ENCODE peak calls at places on chromosomes 12 and 14, in nine cellular contexts. One of them, this sample, is unnamed.

GRCh38 chr12:108004368-108004767 is 124.7 kb upstream of the WSCD2 start:
- DNase-seq in HTR-8/SVneo: peak; percentile 3
- DNase-seq in stimulated activated CD8-positive, alpha-beta memory T cell treated with anti-CD3 and anti-CD28 coated beads, Interleukin-12 subunit alpha, Interleukin-12 subunit beta, amount 100 ng/mL, for 1 hour: no peak
- DNase-seq in ELR: peak; percentile 9
- DNase-seq in NCI-H345: no peak
- DNase-seq in dorsolateral prefrontal cortex: no peak
- DNase-seq in AG04449: no peak
- DNase-seq in B cell: no peak
- DNase-seq in head of caudate nucleus: no peak
- DNase-seq in this sample: no peak

GRCh38 chr12:3896851-3897351 is 23.7 kb upstream of the PARP11 start:
- DNase-seq in HTR-8/SVneo: no peak
- DNase-seq in stimulated activated CD8-positive, alpha-beta memory T cell treated with anti-CD3 and anti-CD28 coated beads, Interleukin-12 subunit alpha, Interleukin-12 subunit beta, amount 100 ng/mL, for 1 hour: no peak
- DNase-seq in ELR: no peak
- DNase-seq in NCI-H345: no peak
- DNase-seq in dorsolateral prefrontal cortex: no peak
- DNase-seq in AG04449: no peak
- DNase-seq in B cell: no peak
- DNase-seq in head of caudate nucleus: no peak
- DNase-seq in this sample: peak; percentile 8

GRCh38 chr14:36344211-36344610 is 23.8 kb upstream of the MBIP start:
- DNase-seq in HTR-8/SVneo: no peak
- DNase-seq in stimulated activated CD8-positive, alpha-beta memory T cell treated with anti-CD3 and anti-CD28 coated beads, Interleukin-12 subunit alpha, Interleukin-12 subunit beta, amount 100 ng/mL, for 1 hour: no peak
- DNase-seq in ELR: no peak
- DNase-seq in NCI-H345: no peak
- DNase-seq in dorsolateral prefrontal cortex: no peak
- DNase-seq in AG04449: no peak
- DNase-seq in B cell: no peak
- DNase-seq in head of caudate nucleus: no peak
- DNase-seq in this sample: no peak

GRCh38 chr12:24045816-24046257 is 96.4 kb upstream of the SOX5 start:
- DNase-seq in HTR-8/SVneo: no peak
- DNase-seq in stimulated activated CD8-positive, alpha-beta memory T cell treated with anti-CD3 and anti-CD28 coated beads, Interleukin-12 subunit alpha, Interleukin-12 subunit beta, amount 100 ng/mL, for 1 hour: no peak
- DNase-seq in ELR: peak; percentile 55
- DNase-seq in NCI-H345: no peak
- DNase-seq in dorsolateral prefrontal cortex: no peak
- DNase-seq in AG04449: no peak
- DNase-seq in B cell: no peak
- DNase-seq in head of caudate nucleus: no peak
- DNase-seq in this sample: no peak

GRCh38 chr14:77804592-77804991 is 4.7 kb downstream of the ADCK1 start:
- DNase-seq in HTR-8/SVneo: no peak
- DNase-seq in stimulated activated CD8-positive, alpha-beta memory T cell treated with anti-CD3 and anti-CD28 coated beads, Interleukin-12 subunit alpha, Interleukin-12 subunit beta, amount 100 ng/mL, for 1 hour: no peak
- DNase-seq in ELR: peak; percentile 48
- DNase-seq in NCI-H345: no peak
- DNase-seq in dorsolateral prefrontal cortex: no peak
- DNase-seq in AG04449: no peak
- DNase-seq in B cell: no peak
- DNase-seq in head of caudate nucleus: no peak
- DNase-seq in this sample: no peak

GRCh38 chr12:98591209-98591608 is 2.3 kb upstream of the SLC25A3 start:
- DNase-seq in HTR-8/SVneo: no peak
- DNase-seq in stimulated activated CD8-positive, alpha-beta memory T cell treated with anti-CD3 and anti-CD28 coated beads, Interleukin-12 subunit alpha, Interleukin-12 subunit beta, amount 100 ng/mL, for 1 hour: no peak
- DNase-seq in ELR: no peak
- DNase-seq in NCI-H345: no peak
- DNase-seq in dorsolateral prefrontal cortex: no peak
- DNase-seq in AG04449: peak; percentile 45
- DNase-seq in B cell: no peak
- DNase-seq in head of caudate nucleus: no peak
- DNase-seq in this sample: no peak

GRCh38 chr14:68982581-68982980 is 3.5 kb upstream of the ACTN1 start:
- DNase-seq in HTR-8/SVneo: no peak
- DNase-seq in stimulated activated CD8-positive, alpha-beta memory T cell treated with anti-CD3 and anti-CD28 coated beads, Interleukin-12 subunit alpha, Interleukin-12 subunit beta, amount 100 ng/mL, for 1 hour: no peak
- DNase-seq in ELR: no peak
- DNase-seq in NCI-H345: no peak
- DNase-seq in dorsolateral prefrontal cortex: no peak
- DNase-seq in AG04449: no peak
- DNase-seq in B cell: no peak
- DNase-seq in head of caudate nucleus: no peak
- DNase-seq in this sample: no peak

GRCh38 chr14:20499108-20499507 is 6.2 kb upstream of the RNASE10 start:
- DNase-seq in HTR-8/SVneo: no peak
- DNase-seq in stimulated activated CD8-positive, alpha-beta memory T cell treated with anti-CD3 and anti-CD28 coated beads, Interleukin-12 subunit alpha, Interleukin-12 subunit beta, amount 100 ng/mL, for 1 hour: no peak
- DNase-seq in ELR: no peak
- DNase-seq in NCI-H345: no peak
- DNase-seq in dorsolateral prefrontal cortex: no peak
- DNase-seq in AG04449: no peak
- DNase-seq in B cell: no peak
- DNase-seq in head of caudate nucleus: no peak
- DNase-seq in this sample: no peak

GRCh38 chr14:39762576-39763401 is 330.6 kb upstream of the FBXO33 start:
- DNase-seq in HTR-8/SVneo: no peak
- DNase-seq in stimulated activated CD8-positive, alpha-beta memory T cell treated with anti-CD3 and anti-CD28 coated beads, Interleukin-12 subunit alpha, Interleukin-12 subunit beta, amount 100 ng/mL, for 1 hour: no peak
- DNase-seq in ELR: no peak
- DNase-seq in NCI-H345: no peak
- DNase-seq in dorsolateral prefrontal cortex: no peak
- DNase-seq in AG04449: no peak
- DNase-seq in B cell: no peak
- DNase-seq in head of caudate nucleus: no peak
- DNase-seq in this sample: peak; percentile 1

GRCh38 chr14:72679106-72679505 is 214.8 kb downstream of the DPF3 start:
- DNase-seq in HTR-8/SVneo: no peak
- DNase-seq in stimulated activated CD8-positive, alpha-beta memory T cell treated with anti-CD3 and anti-CD28 coated beads, Interleukin-12 subunit alpha, Interleukin-12 subunit beta, amount 100 ng/mL, for 1 hour: no peak
- DNase-seq in ELR: peak; percentile 27
- DNase-seq in NCI-H345: no peak
- DNase-seq in dorsolateral prefrontal cortex: no peak
- DNase-seq in AG04449: no peak
- DNase-seq in B cell: no peak
- DNase-seq in head of caudate nucleus: peak; percentile 16
- DNase-seq in this sample: no peak

GRCh38 chr14:69484444-69485113 is at the start of gene PLEKHD1:
- DNase-seq in HTR-8/SVneo: peak; percentile 66
- DNase-seq in stimulated activated CD8-positive, alpha-beta memory T cell treated with anti-CD3 and anti-CD28 coated beads, Interleukin-12 subunit alpha, Interleukin-12 subunit beta, amount 100 ng/mL, for 1 hour: no peak
- DNase-seq in ELR: no peak
- DNase-seq in NCI-H345: peak; percentile 13
- DNase-seq in dorsolateral prefrontal cortex: peak; percentile 12
- DNase-seq in AG04449: no peak
- DNase-seq in B cell: no peak
- DNase-seq in head of caudate nucleus: no peak
- DNase-seq in this sample: no peak

GRCh38 chr14:88904864-88905263 is 80.4 kb downstream of the TTC8 start:
- DNase-seq in HTR-8/SVneo: no peak
- DNase-seq in stimulated activated CD8-positive, alpha-beta memory T cell treated with anti-CD3 and anti-CD28 coated beads, Interleukin-12 subunit alpha, Interleukin-12 subunit beta, amount 100 ng/mL, for 1 hour: no peak
- DNase-seq in ELR: no peak
- DNase-seq in NCI-H345: no peak
- DNase-seq in dorsolateral prefrontal cortex: no peak
- DNase-seq in AG04449: no peak
- DNase-seq in B cell: no peak
- DNase-seq in head of caudate nucleus: no peak
- DNase-seq in this sample: no peak

GRCh38 chr14:64722842-64723447 is 18.7 kb downstream of the PLEKHG3 start:
- DNase-seq in HTR-8/SVneo: no peak
- DNase-seq in stimulated activated CD8-positive, alpha-beta memory T cell treated with anti-CD3 and anti-CD28 coated beads, Interleukin-12 subunit alpha, Interleukin-12 subunit beta, amount 100 ng/mL, for 1 hour: no peak
- DNase-seq in ELR: no peak
- DNase-seq in NCI-H345: no peak
- DNase-seq in dorsolateral prefrontal cortex: no peak
- DNase-seq in AG04449: no peak
- DNase-seq in B cell: no peak
- DNase-seq in head of caudate nucleus: no peak
- DNase-seq in this sample: no peak

GRCh38 chr12:105275997-105276760 is 40.2 kb upstream of the APPL2 start:
- DNase-seq in HTR-8/SVneo: no peak
- DNase-seq in stimulated activated CD8-positive, alpha-beta memory T cell treated with anti-CD3 and anti-CD28 coated beads, Interleukin-12 subunit alpha, Interleukin-12 subunit beta, amount 100 ng/mL, for 1 hour: no peak
- DNase-seq in ELR: no peak
- DNase-seq in NCI-H345: no peak
- DNase-seq in dorsolateral prefrontal cortex: no peak
- DNase-seq in AG04449: no peak
- DNase-seq in B cell: no peak
- DNase-seq in head of caudate nucleus: no peak
- DNase-seq in this sample: no peak

GRCh38 chr12:50764861-50765324 is 992 bp downstream of the ATF1 start:
- DNase-seq in HTR-8/SVneo: peak; percentile 31
- DNase-seq in stimulated activated CD8-positive, alpha-beta memory T cell treated with anti-CD3 and anti-CD28 coated beads, Interleukin-12 subunit alpha, Interleukin-12 subunit beta, amount 100 ng/mL, for 1 hour: peak; percentile 11
- DNase-seq in ELR: peak; percentile 59
- DNase-seq in NCI-H345: no peak
- DNase-seq in dorsolateral prefrontal cortex: peak; percentile 33
- DNase-seq in AG04449: no peak
- DNase-seq in B cell: peak; percentile 50
- DNase-seq in head of caudate nucleus: peak; percentile 35
- DNase-seq in this sample: peak; percentile 71

This sample was measured in naive thymus-derived CD8-positive, alpha-beta T cell.